ENCODE peak calls at places on chromosomes 6 and 20, in seven cellular contexts. I is SJSA1, R is foreskin fibroblast, D is adrenal gland, K is mesenchymal stem cell, Y is GM06990, U is H1. T is an unnamed sample.

GRCh38 chr6:41965429-41966213 is 24.0 kb upstream of the CCND3 start:
- DNase-seq in K (no peak), Y (no peak), I (no peak), D (peak), U (peak), R (no peak), T (no peak)

GRCh38 chr20:53731595-53731994 is 138.0 kb upstream of the ZNF217 start:
- DNase-seq in D (no peak), I (no peak), R (no peak), U (no peak), K (no peak), Y (no peak), T (no peak)

GRCh38 chr6:46378882-46379405 is 112.3 kb downstream of the RCAN2 start:
- DNase-seq in Y (no peak), R (peak), D (no peak), I (no peak), U (no peak), K (no peak), T (no peak)

GRCh38 chr20:59771506-59772372 is 161.7 kb downstream of the SYCP2 start:
- DNase-seq in K (no peak), R (no peak), Y (no peak), I (no peak), D (no peak), U (no peak), T (no peak)

GRCh38 chr6:29989211-29989610 is 46.9 kb downstream of the HLA-A start:
- DNase-seq in I (no peak), Y (no peak), D (no peak), U (no peak), K (peak), R (peak), T (peak)

GRCh38 chr6:30075987-30076311 is 380 bp upstream of the RNF39 start:
- DNase-seq in R (no peak), I (no peak), Y (no peak), K (no peak), U (no peak), D (no peak), T (no peak)

GRCh38 chr6:122020588-122021271 is 378.7 kb upstream of the HSF2 start:
- DNase-seq in R (no peak), I (no peak), K (peak), U (no peak), D (no peak), Y (no peak), T (no peak)

GRCh38 chr20:35539756-35540212 is 2.1 kb upstream of the ERGIC3 start:
- DNase-seq in Y (peak), R (no peak), I (no peak), U (peak), K (peak), D (no peak), T (no peak)

GRCh38 chr6:156729248-156729647 is 47.9 kb upstream of the ARID1B start:
- DNase-seq in K (peak), R (peak), Y (peak), U (no peak), I (no peak), D (no peak), T (peak)

GRCh38 chr20:31764641-31765305 is 25.7 kb downstream of the TPX2 start:
- DNase-seq in Y (no peak), R (peak), I (no peak), U (no peak), K (no peak), D (no peak), T (peak)

GRCh38 chr6:42315991-42316378 is 98.3 kb upstream of the MRPS10 start:
- DNase-seq in Y (no peak), U (no peak), K (peak), D (peak), I (peak), R (peak), T (peak)

GRCh38 chr20:24969203-24970029 is 20.3 kb downstream of the CST7 start:
- DNase-seq in U (peak), Y (no peak), I (peak), R (no peak), K (no peak), D (no peak), T (no peak)

GRCh38 chr6:138455746-138456392 is 43.4 kb downstream of the NHSL1 start:
- DNase-seq in Y (peak), R (peak), K (no peak), D (no peak), I (no peak), U (no peak), T (peak)

GRCh38 chr20:46564241-46564957 is 13.9 kb upstream of the OCSTAMP start:
- DNase-seq in I (no peak), K (no peak), Y (no peak), U (no peak), R (no peak), D (no peak), T (no peak)

GRCh38 chr20:59148713-59149493 is 14.7 kb upstream of the ZNF831 start:
- DNase-seq in K (no peak), R (no peak), U (no peak), Y (no peak), I (no peak), D (no peak), T (no peak)

GRCh38 chr6:43012364-43012763 is 1.4 kb downstream of the MEA1 start:
- DNase-seq in D (no peak), R (no peak), K (no peak), I (no peak), Y (no peak), U (no peak), T (no peak)

GRCh38 chr6:132830236-132830799 is 15.9 kb downstream of the RPS12 start:
- DNase-seq in I (no peak), K (peak), D (no peak), R (peak), U (no peak), Y (no peak), T (peak)

GRCh38 chr20:62052336-62052841 is 13.3 kb downstream of the TAF4 start:
- DNase-seq in I (no peak), K (no peak), U (no peak), R (no peak), Y (no peak), D (peak), T (no peak)

GRCh38 chr6:128057541-128058335 is 156.9 kb upstream of the THEMIS start:
- DNase-seq in D (no peak), U (no peak), Y (no peak), I (no peak), K (peak), R (peak), T (no peak)

GRCh38 chr20:63750807-63751470 is 11.4 kb downstream of the SLC2A4RG start:
- DNase-seq in K (no peak), R (no peak), Y (no peak), I (no peak), D (no peak), U (no peak), T (no peak)

GRCh38 chr6:140855520-140855919 is 1277.2 kb upstream of the GJE1 start:
- DNase-seq in D (no peak), U (no peak), K (no peak), Y (no peak), I (no peak), R (peak), T (no peak)

GRCh38 chr6:107179004-107179403 is 63.7 kb upstream of the BEND3 start:
- DNase-seq in R (peak), U (no peak), D (no peak), Y (no peak), K (peak), I (no peak), T (no peak)

GRCh38 chr6:40845588-40845987 is 193.4 kb downstream of the UNC5CL start:
- DNase-seq in Y (peak), U (peak), D (peak), R (peak), I (peak), K (peak), T (peak)

GRCh38 chr6:105431226-105431625 is 28.3 kb upstream of the PREP start:
- DNase-seq in D (no peak), U (no peak), R (peak), K (peak), Y (no peak), I (no peak), T (peak)

GRCh38 chr6:41278699-41279405 is 7.6 kb downstream of the TREM1 start:
- DNase-seq in I (peak), U (peak), R (peak), K (peak), Y (no peak), D (peak), T (peak)

GRCh38 chr6:111559193-111560097 is 46.2 kb downstream of the TRAF3IP2 start:
- DNase-seq in Y (no peak), U (peak), D (no peak), K (no peak), R (peak), I (no peak), T (no peak)

GRCh38 chr6:18141805-18142590 is 12.9 kb downstream of the TPMT start:
- DNase-seq in K (no peak), I (no peak), R (no peak), Y (no peak), U (no peak), D (no peak), T (no peak)

GRCh38 chr20:461254-462198 is 807 bp downstream of the TBC1D20 start:
- DNase-seq in K (peak), D (peak), I (peak), Y (peak), R (peak), U (peak), T (peak)

GRCh38 chr6:21999012-21999528 is 297.8 kb downstream of the PRL start:
- DNase-seq in K (peak), I (no peak), U (no peak), D (no peak), R (peak), Y (no peak), T (peak)

DNA sequence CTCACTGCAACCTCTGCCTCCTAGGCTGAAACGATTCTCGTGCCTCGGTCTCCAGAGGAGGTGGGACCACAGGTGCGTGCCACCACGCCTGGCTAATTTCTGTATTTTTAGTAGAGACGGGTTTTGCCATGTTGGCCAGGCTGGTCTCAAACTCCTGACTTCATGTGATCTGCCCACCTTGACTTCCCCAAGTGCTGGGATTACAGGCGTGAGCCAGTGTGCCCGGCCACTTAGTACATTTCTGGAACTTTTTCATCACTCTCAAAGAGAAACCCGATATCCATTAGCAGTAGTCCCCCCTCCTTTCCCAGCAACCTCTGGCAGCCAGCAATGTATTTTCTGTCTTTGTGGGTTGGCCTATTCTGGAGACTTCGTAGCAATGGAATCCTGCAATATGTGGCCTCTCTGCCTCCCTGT is 109.8 kb downstream of the JARID2 start:
- DNase-seq in R (no peak), U (no peak), D (no peak), K (no peak), I (no peak), Y (no peak), T (peak)
- H3K4me3 ChIP-seq in R (no peak), U (no peak), D (no peak), K (no peak), I (no peak), Y (no peak), T (no peak)

GRCh38 chr6:56766139-56766805 is 123.6 kb upstream of the DST start:
- DNase-seq in U (no peak), Y (no peak), K (no peak), R (no peak), D (no peak), I (no peak), T (no peak)
- H3K4me3 ChIP-seq in U (no peak), Y (peak), K (no peak), R (no peak), D (no peak), I (no peak), T (no peak)

DNA sequence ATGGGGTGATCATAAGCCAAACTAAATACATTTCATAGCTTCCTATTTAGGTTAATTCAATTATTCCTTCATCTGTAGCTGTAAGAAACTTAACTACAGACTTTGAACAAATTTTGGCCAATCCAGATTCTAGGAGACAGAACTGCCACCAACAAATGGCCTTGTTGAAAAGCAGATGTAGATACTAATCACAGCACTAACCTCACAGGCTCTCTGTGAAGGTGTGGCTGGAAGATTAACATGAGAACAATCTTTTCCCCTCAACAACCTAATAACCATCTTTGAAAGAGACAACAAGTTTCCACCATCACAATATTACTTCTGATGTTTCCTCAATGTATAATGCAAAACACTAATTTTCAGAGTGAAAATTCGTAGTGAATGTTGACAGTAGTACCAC is 87.8 kb downstream of the SESN1 start:
- DNase-seq in Y (no peak), D (no peak), I (no peak), K (no peak), U (no peak), R (no peak), T (no peak)
- H3K4me3 ChIP-seq in Y (no peak), D (no peak), I (no peak), K (peak), U (no peak), R (no peak), T (no peak)

GRCh38 chr6:61606500-61606899 is 679.5 kb downstream of the KHDRBS2 start:
- DNase-seq in Y (no peak), K (no peak), I (no peak), D (no peak), U (no peak), R (no peak), T (no peak)
- H3K4me3 ChIP-seq in Y (no peak), K (no peak), I (no peak), D (no peak), U (no peak), R (no peak), T (no peak)

GRCh38 chr6:161631676-161632194 is 357.9 kb upstream of the AGPAT4 start:
- DNase-seq in D (no peak), R (peak), Y (no peak), U (no peak), I (no peak), K (no peak), T (peak)
- H3K4me3 ChIP-seq in D (no peak), R (no peak), Y (no peak), U (no peak), I (no peak), K (peak), T (no peak)

GRCh38 chr6:28600188-28600587 is 74.5 kb downstream of the GPX5 start:
- DNase-seq in R (no peak), U (no peak), D (no peak), Y (no peak), I (no peak), K (no peak), T (no peak)

GRCh38 chr6:28598757-28599686 is 73.3 kb downstream of the GPX5 start:
- DNase-seq in D (no peak), I (no peak), U (no peak), R (no peak), Y (no peak), K (no peak), T (no peak)

GRCh38 chr6:28597924-28598323 is 72.2 kb downstream of the GPX5 start:
- DNase-seq in Y (no peak), R (no peak), U (no peak), I (no peak), K (peak), D (no peak), T (no peak)

DNA sequence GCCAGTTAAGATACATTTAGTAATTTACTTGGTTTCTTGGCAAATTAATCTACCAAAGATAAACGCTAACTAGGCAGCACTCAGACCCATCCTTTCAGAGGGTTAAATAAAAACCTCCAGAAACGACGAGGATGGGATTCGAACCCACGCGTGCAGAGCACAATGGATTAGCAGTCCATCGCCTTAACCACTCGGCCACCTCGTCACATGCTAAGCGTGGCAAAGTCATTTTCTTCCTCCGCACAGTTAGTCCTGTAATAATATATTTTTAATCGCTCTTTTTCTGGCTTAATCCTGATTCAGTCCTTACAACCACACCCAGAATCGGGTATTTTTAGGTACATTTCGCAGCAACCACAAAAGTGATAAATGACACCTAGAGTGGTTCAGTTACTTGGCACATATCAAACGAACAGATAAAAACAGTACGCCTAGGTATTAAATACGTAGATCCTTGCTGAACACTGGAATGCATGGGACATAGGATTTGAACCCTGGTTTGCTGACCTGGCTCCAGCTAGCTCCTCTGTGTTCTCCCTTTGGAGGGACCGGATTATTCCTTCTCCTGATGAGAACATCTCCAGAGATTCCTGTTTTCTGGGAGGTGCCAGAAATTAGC is 71.6 kb downstream of the GPX5 start:
- DNase-seq in D (no peak), R (peak), Y (peak), K (peak), I (peak), U (peak), T (peak)
- H3K4me3 ChIP-seq in D (no peak), R (peak), Y (peak), K (peak), I (peak), U (peak), T (peak)

GRCh38 chr6:129497591-129498555 is 212.1 kb downstream of the ARHGAP18 start:
- DNase-seq in K (no peak), Y (no peak), D (no peak), R (peak), U (no peak), I (no peak), T (no peak)
- H3K4me3 ChIP-seq in K (peak), Y (no peak), D (no peak), R (no peak), U (no peak), I (no peak), T (no peak)

GRCh38 chr6:13677878-13678254 is 33.8 kb downstream of the RANBP9 start:
- DNase-seq in Y (no peak), R (no peak), K (no peak), D (peak), I (no peak), U (no peak), T (no peak)

GRCh38 chr6:13680448-13680968 is 31.1 kb downstream of the RANBP9 start:
- DNase-seq in I (no peak), U (no peak), D (no peak), R (no peak), K (no peak), Y (no peak), T (no peak)

GRCh38 chr6:13681305-13682061 is 30.2 kb downstream of the RANBP9 start:
- DNase-seq in I (no peak), Y (peak), K (no peak), R (no peak), D (no peak), U (no peak), T (no peak)

GRCh38 chr6:13678255-13678983 is 33.2 kb downstream of the RANBP9 start:
- DNase-seq in K (no peak), U (no peak), D (no peak), I (no peak), R (no peak), Y (no peak), T (no peak)

DNA sequence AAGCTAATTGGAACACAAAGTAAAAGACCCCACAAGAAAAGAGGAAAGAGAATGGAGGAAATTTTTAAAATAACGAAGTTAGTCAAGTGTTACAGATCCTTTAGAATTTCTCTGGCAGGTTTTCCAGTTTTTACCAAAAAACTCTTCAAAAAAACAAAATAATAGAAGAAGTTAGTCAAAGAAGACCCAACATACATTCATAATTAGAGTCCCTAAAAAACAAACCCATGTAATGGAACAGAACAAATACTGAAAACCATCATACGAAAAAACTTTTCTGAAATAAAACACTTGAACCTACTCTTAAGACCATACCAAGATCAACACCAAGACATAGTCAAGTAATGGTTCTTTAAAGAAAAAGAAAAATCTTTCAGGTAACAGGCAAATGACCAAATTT is 31.6 kb downstream of the RANBP9 start:
- DNase-seq in Y (no peak), U (no peak), D (no peak), K (no peak), I (no peak), R (no peak), T (no peak)
- H3K4me3 ChIP-seq in Y (no peak), U (no peak), D (no peak), K (no peak), I (no peak), R (no peak), T (no peak)

GRCh38 chr6:113672691-113673149 is 184.4 kb upstream of the MARCKS start:
- DNase-seq in K (peak), I (no peak), Y (no peak), U (no peak), D (peak), R (peak), T (peak)
- H3K4me3 ChIP-seq in K (peak), I (no peak), Y (no peak), U (no peak), D (no peak), R (peak), T (peak)

T was measured in astrocyte of the spinal cord.